ENCODE peak calls at places on chromosomes 12 and 14, in four cellular contexts. One of them, this sample, is unnamed.

GRCh38 chr14:58129208-58129607 is 22.8 kb downstream of the ARMH4 start:
- DNase-seq in cardiac muscle cell: no peak
- DNase-seq in left ventricle myocardium superior: no peak
- DNase-seq in CD8-positive, alpha-beta memory T cell: no peak
- DNase-seq in this sample: no peak

GRCh38 chr14:103753809-103754208 is 38.2 kb downstream of the ZFYVE21 start:
- DNase-seq in cardiac muscle cell: no peak
- DNase-seq in left ventricle myocardium superior: no peak
- DNase-seq in CD8-positive, alpha-beta memory T cell: no peak
- DNase-seq in this sample: no peak

GRCh38 chr12:26042645-26043044 is 82.2 kb downstream of the BHLHE41 start:
- DNase-seq in cardiac muscle cell: no peak
- DNase-seq in left ventricle myocardium superior: no peak
- DNase-seq in CD8-positive, alpha-beta memory T cell: no peak
- DNase-seq in this sample: no peak

GRCh38 chr14:105154476-105154871 is 14.1 kb downstream of the JAG2 start:
- DNase-seq in cardiac muscle cell: no peak
- DNase-seq in left ventricle myocardium superior: peak
- DNase-seq in CD8-positive, alpha-beta memory T cell: no peak
- DNase-seq in this sample: no peak

GRCh38 chr12:10753066-10753465 is 29.9 kb upstream of the YBX3 start:
- DNase-seq in cardiac muscle cell: no peak
- DNase-seq in left ventricle myocardium superior: no peak
- DNase-seq in CD8-positive, alpha-beta memory T cell: no peak
- DNase-seq in this sample: no peak

GRCh38 chr12:10982244-10982643 is 4.5 kb downstream of the TAS2R50 start:
- DNase-seq in cardiac muscle cell: no peak
- DNase-seq in left ventricle myocardium superior: no peak
- DNase-seq in CD8-positive, alpha-beta memory T cell: peak
- DNase-seq in this sample: peak

GRCh38 chr12:76028649-76029277 is 2.8 kb downstream of the PHLDA1 start:
- DNase-seq in cardiac muscle cell: no peak
- DNase-seq in left ventricle myocardium superior: no peak
- DNase-seq in CD8-positive, alpha-beta memory T cell: no peak
- DNase-seq in this sample: no peak

GRCh38 chr12:118334241-118334640 is 38.5 kb downstream of the TAOK3 start:
- DNase-seq in cardiac muscle cell: no peak
- DNase-seq in left ventricle myocardium superior: no peak
- DNase-seq in CD8-positive, alpha-beta memory T cell: no peak
- DNase-seq in this sample: no peak

GRCh38 chr12:125038976-125039625 is 26.1 kb upstream of the AACS start:
- DNase-seq in cardiac muscle cell: no peak
- DNase-seq in left ventricle myocardium superior: no peak
- DNase-seq in CD8-positive, alpha-beta memory T cell: no peak
- DNase-seq in this sample: no peak

GRCh38 chr14:91154851-91155625 is 41.2 kb downstream of the DGLUCY start:
- DNase-seq in cardiac muscle cell: peak
- DNase-seq in left ventricle myocardium superior: peak
- DNase-seq in CD8-positive, alpha-beta memory T cell: no peak
- DNase-seq in this sample: peak

GRCh38 chr14:38125484-38125912 is 82.2 kb upstream of the SSTR1 start:
- DNase-seq in cardiac muscle cell: no peak
- DNase-seq in left ventricle myocardium superior: no peak
- DNase-seq in CD8-positive, alpha-beta memory T cell: peak
- DNase-seq in this sample: no peak

GRCh38 chr14:104546591-104547309 is 32.8 kb upstream of the C14orf180 start:
- DNase-seq in cardiac muscle cell: no peak
- DNase-seq in left ventricle myocardium superior: no peak
- DNase-seq in CD8-positive, alpha-beta memory T cell: no peak
- DNase-seq in this sample: no peak

GRCh38 chr14:94897092-94897491 is 127.2 kb upstream of the GSC start:
- DNase-seq in cardiac muscle cell: no peak
- DNase-seq in left ventricle myocardium superior: peak
- DNase-seq in CD8-positive, alpha-beta memory T cell: no peak
- DNase-seq in this sample: no peak

GRCh38 chr12:2027379-2027778 is 23.1 kb upstream of the DCP1B start:
- DNase-seq in cardiac muscle cell: no peak
- DNase-seq in left ventricle myocardium superior: no peak
- DNase-seq in CD8-positive, alpha-beta memory T cell: no peak
- DNase-seq in this sample: no peak

GRCh38 chr14:75519826-75520692 is 2.2 kb upstream of the BATF start:
- DNase-seq in cardiac muscle cell: no peak
- DNase-seq in left ventricle myocardium superior: no peak
- DNase-seq in CD8-positive, alpha-beta memory T cell: no peak
- DNase-seq in this sample: no peak

GRCh38 chr12:105748806-105749600 is 389.8 kb downstream of the NUAK1 start:
- DNase-seq in cardiac muscle cell: no peak
- DNase-seq in left ventricle myocardium superior: peak
- DNase-seq in CD8-positive, alpha-beta memory T cell: no peak
- DNase-seq in this sample: no peak

GRCh38 chr12:68823711-68824110 is 15.7 kb downstream of the MDM2 start:
- DNase-seq in cardiac muscle cell: no peak
- DNase-seq in left ventricle myocardium superior: no peak
- DNase-seq in CD8-positive, alpha-beta memory T cell: no peak
- DNase-seq in this sample: no peak

GRCh38 chr14:61558271-61558670 is 137.0 kb upstream of the HIF1A start:
- DNase-seq in cardiac muscle cell: no peak
- DNase-seq in left ventricle myocardium superior: peak
- DNase-seq in CD8-positive, alpha-beta memory T cell: no peak
- DNase-seq in this sample: no peak

GRCh38 chr14:51774209-51774608 is 86.2 kb upstream of the GNG2 start:
- DNase-seq in cardiac muscle cell: no peak
- DNase-seq in left ventricle myocardium superior: no peak
- DNase-seq in CD8-positive, alpha-beta memory T cell: no peak
- DNase-seq in this sample: peak

GRCh38 chr14:105632010-105632409 is 105.6 kb downstream of the TMEM121 start:
- DNase-seq in cardiac muscle cell: no peak
- DNase-seq in left ventricle myocardium superior: no peak
- DNase-seq in CD8-positive, alpha-beta memory T cell: no peak
- DNase-seq in this sample: no peak

GRCh38 chr12:29103539-29103974 is 45.5 kb upstream of the FAR2 start:
- DNase-seq in cardiac muscle cell: no peak
- DNase-seq in left ventricle myocardium superior: no peak
- DNase-seq in CD8-positive, alpha-beta memory T cell: peak
- DNase-seq in this sample: peak

This sample was measured in stimulated activated CD4-positive, alpha-beta T cell treated with anti-CD3 and anti-CD28 coated beads, Interleukin-15, amount 100 ng/mL, for 24 hours.